ENCODE peak calls at places on chromosome 3, in nine cellular contexts. F is body of pancreas, B is ovary, E is endodermal cell, J is psoas muscle, R is HL-60, D is upper lobe of right lung, A is lower lobe of right lung, O is upper lobe of left lung. S is an unnamed sample.

GRCh38 chr3:147680820-147681488 is 271.8 kb downstream of the ZIC1 start:
- DNase-seq in D (no peak), B (no peak), O (no peak), A (no peak), J (peak; percentile 72), R (no peak), F (no peak), E (no peak), S (no peak)

GRCh38 chr3:127476936-127477335 is 113.6 kb downstream of the TPRA1 start:
- DNase-seq in F (no peak), E (no peak), A (peak; percentile 9), B (no peak), D (peak; percentile 28), R (no peak), O (no peak), J (no peak), S (no peak)

GRCh38 chr3:165502707-165503106 is 306.5 kb upstream of the SLITRK3 start:
- DNase-seq in F (no peak), J (no peak), E (no peak), D (no peak), O (no peak), A (no peak), B (no peak), R (no peak), S (no peak)

GRCh38 chr3:87489892-87490291 is 213.5 kb upstream of the POU1F1 start:
- DNase-seq in B (no peak), O (no peak), R (no peak), F (no peak), E (no peak), D (no peak), A (no peak), J (no peak), S (no peak)

GRCh38 chr3:155184027-155184426 is 103.9 kb downstream of the MME start:
- DNase-seq in E (no peak), D (no peak), A (no peak), R (no peak), B (no peak), F (no peak), O (no peak), J (no peak), S (no peak)

GRCh38 chr3:134242649-134243637 is 7.7 kb downstream of the RYK start:
- DNase-seq in D (no peak), E (no peak), O (no peak), J (no peak), R (peak; percentile 68), B (no peak), F (no peak), A (no peak), S (peak; percentile 96)

GRCh38 chr3:181616088-181617070 is 95.3 kb upstream of the SOX2 start:
- DNase-seq in O (no peak), D (no peak), E (no peak), B (no peak), A (no peak), F (no peak), R (no peak), J (no peak), S (no peak)

GRCh38 chr3:14143271-14143605 is 18.4 kb downstream of the TMEM43 start:
- DNase-seq in O (no peak), B (no peak), A (no peak), E (no peak), F (no peak), J (no peak), D (no peak), R (no peak), S (no peak)

GRCh38 chr3:51392301-51393095 is 1.4 kb downstream of the RBM15B start:
- DNase-seq in R (no peak), D (no peak), E (no peak), B (peak; percentile 53), A (peak; percentile 50), O (peak; percentile 69), F (no peak), J (no peak), S (no peak)

GRCh38 chr3:51391566-51392300 is 648 bp downstream of the RBM15B start:
- DNase-seq in J (peak; percentile 65), A (peak; percentile 63), R (no peak), O (peak; percentile 90), F (peak; percentile 39), E (peak; percentile 68), D (peak; percentile 78), B (peak; percentile 61), S (no peak)

GRCh38 chr3:51390186-51390585 is 899 bp upstream of the RBM15B start:
- DNase-seq in R (no peak), J (no peak), D (no peak), O (no peak), E (no peak), F (no peak), B (no peak), A (no peak), S (no peak)

GRCh38 chr3:51390600-51391074 is 448 bp upstream of the RBM15B start:
- DNase-seq in A (no peak), J (no peak), F (no peak), D (no peak), B (no peak), E (no peak), O (no peak), R (no peak), S (no peak)

DNA sequence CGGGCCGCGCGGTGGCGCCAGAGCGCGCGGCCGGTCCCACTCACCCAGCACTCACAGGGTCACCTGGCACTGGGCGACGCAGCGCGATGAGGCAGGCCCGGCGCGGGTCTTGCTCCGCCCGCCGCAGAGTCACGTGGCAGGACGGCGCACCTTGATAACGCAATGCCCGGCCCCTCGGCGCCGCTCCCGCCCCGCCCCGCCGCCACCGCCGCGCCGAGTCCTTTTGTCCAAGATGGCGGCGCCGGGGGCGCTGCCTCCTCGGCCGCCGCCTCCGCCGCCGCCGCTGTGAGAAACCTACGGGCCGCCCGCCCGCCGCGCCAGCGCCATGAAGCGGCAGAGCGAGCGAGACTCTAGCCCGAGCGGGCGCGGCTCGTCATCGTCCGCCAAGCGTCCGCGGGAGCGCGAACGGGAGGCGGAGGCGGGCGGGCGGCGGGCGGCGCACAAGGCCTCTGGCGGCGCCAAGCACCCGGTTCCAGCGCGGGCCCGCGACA is at the start of gene RBM15B:
- DNase-seq in E (peak; percentile 99), A (peak; percentile 99), O (peak; percentile 100), D (peak; percentile 99), R (peak; percentile 91), B (peak; percentile 98), F (peak; percentile 99), J (peak; percentile 99), S (peak; percentile 84)
- TF ChIP-seq CTCF in E (peak; percentile 96), A (peak; percentile 92), O (peak; percentile 84), D (peak; percentile 89), R (peak; percentile 90), B (peak; percentile 87), F (peak; percentile 98), J (peak; percentile 94), S (peak; percentile 99)

DNA sequence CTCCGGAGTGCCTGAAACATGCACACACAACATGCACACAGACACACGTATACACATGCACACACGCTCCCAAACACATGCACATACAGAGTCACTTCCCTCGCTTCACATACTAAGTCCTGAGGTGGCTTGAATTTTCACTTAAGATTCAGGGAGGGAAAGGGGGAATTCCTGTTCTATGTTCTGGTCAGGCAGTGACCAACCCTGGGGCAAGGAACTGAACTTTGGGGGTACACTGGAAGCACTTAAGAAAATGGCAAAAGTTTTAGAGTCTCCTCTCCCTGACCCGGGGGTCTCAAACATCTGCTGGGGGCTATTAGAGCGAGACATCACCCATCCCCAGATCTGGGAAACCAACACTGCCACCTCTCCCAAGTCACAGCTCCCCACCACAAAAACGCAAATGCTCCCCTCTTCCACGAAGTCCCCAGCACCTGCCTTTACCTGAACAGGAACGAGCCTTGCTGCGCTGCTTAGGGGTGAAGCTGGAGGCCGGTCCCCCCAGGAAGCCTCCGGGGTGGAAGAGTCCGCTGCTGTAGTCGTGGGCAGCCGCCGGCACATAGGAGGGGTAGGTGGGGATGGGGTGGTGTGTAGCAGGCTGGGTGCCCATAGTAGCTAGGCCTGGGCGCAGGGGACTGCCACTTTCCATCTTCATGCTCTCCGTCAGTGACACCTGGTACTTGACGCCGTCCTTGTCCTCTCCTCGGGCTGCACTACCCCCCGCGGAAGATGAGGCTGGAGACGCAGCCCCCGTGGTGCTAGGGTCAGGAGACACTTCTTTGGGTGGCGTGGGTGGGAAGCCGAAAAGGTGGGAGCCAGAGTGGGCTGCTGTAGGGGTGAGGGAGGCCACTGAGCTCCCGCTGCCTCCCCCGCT is 7.5 kb downstream of the GATA2 start:
- DNase-seq in A (peak; percentile 41), B (no peak), E (no peak), R (no peak), D (no peak), F (no peak), J (peak; percentile 19), O (peak; percentile 66), S (no peak)
- H3K27me3 ChIP-seq in A (peaks cover 100% of the 10 kb centered on the region), B (peaks cover 2% of the 10 kb centered on the region), E (peaks cover 100% of the 10 kb centered on the region), R (no peaks in the 10 kb centered on the region), D (peaks cover 98% of the 10 kb centered on the region), F (peaks cover 11% of the 10 kb centered on the region), J (peaks cover 100% of the 10 kb centered on the region), O (peaks cover 79% of the 10 kb centered on the region), S (peaks cover 81% of the 10 kb centered on the region)

GRCh38 chr3:71421820-71422566 is 161.5 kb downstream of the FOXP1 start:
- DNase-seq in J (no peak), D (no peak), B (no peak), R (no peak), F (no peak), O (no peak), E (no peak), A (no peak), S (no peak)

GRCh38 chr3:71419369-71419768 is 164.2 kb downstream of the FOXP1 start:
- DNase-seq in B (no peak), R (no peak), D (no peak), F (no peak), O (no peak), A (no peak), E (no peak), J (no peak), S (no peak)

GRCh38 chr3:71425491-71426071 is 157.9 kb downstream of the FOXP1 start:
- DNase-seq in J (no peak), A (no peak), E (no peak), O (no peak), D (no peak), F (no peak), R (no peak), B (no peak), S (peak; percentile 74)

GRCh38 chr3:71421475-71421819 is 162.1 kb downstream of the FOXP1 start:
- DNase-seq in D (no peak), A (no peak), E (no peak), O (no peak), R (no peak), J (no peak), F (no peak), B (no peak), S (no peak)

DNA sequence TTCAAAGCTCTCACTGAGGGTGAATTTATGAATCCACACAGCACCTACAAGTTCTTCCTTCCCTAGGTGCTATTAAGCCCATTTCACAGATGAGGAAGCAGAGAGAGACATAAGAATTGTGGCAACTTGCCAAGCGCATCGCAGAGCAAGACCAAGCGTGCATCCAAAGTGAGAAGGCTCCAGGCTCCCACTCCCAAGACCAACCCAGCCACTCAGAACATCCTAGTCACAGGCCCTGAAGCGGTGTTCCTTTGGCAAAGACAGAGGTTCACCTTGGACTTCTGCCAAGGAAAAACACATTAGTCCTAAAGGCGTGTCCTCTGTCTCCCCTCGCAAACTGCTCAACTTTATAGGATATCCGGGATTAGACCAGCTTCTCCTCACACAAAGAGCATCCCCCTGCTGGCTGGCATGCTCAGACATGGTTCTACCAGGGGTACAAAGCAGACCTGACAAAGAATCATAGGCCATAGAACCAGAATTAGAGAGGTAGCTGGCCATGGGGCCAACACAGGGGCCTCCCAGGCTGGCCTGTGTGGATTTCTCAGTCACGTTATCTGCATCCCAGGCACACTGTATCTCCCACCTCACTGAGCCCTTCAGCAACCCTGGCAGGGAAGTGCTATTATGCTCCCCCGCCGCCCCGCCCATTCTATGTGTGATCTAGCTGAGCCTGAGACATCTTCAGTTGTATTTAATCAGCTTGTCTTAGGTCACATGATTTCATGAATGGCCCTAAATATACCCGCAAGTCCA is 160.2 kb downstream of the FOXP1 start:
- DNase-seq in B (no peak), O (no peak), F (peak; percentile 35), D (no peak), R (no peak), E (no peak), A (no peak), J (no peak), S (peak; percentile 98)
- TF ChIP-seq CTCF in B (no peak), O (no peak), F (no peak), D (peak; percentile 25), R (no peak), E (peak; percentile 62), A (peak; percentile 25), J (no peak), S (peak; percentile 38)

DNA sequence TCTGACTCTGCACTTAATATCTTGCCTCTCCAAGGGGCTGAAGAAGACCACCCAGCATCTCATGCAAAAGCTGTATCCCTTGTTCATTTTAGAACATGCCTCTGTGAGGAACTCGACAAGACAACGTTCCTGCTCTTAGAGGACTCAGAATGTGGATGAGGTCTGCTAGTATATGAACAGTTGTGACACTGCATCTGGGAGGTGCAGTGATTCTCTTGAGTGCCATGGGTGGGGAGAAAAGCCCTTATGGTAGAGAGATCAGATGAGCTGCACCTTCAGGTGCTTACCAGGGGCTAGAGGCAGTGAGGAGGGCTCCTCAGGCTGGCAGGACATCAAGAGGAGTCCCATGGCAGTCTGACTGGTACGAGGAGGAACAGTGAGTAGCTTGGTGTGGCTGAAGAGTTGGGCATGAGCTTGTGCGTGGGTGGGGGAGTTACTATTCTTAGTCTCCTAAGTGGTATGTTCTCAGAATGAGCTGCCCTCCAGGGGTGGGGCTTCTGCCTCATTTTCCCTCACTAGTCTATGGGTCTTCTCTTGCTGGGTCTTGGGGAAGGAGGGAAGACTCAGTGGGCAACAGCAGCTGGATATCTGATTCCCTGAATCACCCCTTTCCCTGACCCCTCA is 56.7 kb upstream of the ATP2B2 start:
- DNase-seq in A (no peak), F (no peak), O (no peak), R (no peak), E (no peak), B (no peak), D (peak; percentile 17), J (no peak), S (no peak)
- H3K27me3 ChIP-seq in A (no peaks in the 10 kb centered on the region), F (no peaks in the 10 kb centered on the region), O (no peaks in the 10 kb centered on the region), R (no peaks in the 10 kb centered on the region), E (no peaks in the 10 kb centered on the region), B (no peaks in the 10 kb centered on the region), D (peaks cover 3% of the 10 kb centered on the region), J (no peaks in the 10 kb centered on the region), S (peaks cover 2% of the 10 kb centered on the region)

S was measured in bronchial epithelial cell.